ENCODE peak calls at places on chromosomes 4 and X, in seven cellular contexts. D, P, J, G, R, A and U are unnamed samples.

GRCh38 chr4:66602622-66603021 is 932.3 kb upstream of the EPHA5 start:
- DNase-seq in D (no peak), P (no peak), J (no peak), G (no peak), R (no peak), A (no peak), U (no peak)

GRCh38 chr4:149279790-149280189 is 535.9 kb downstream of the IQCM start:
- DNase-seq in D (no peak), P (no peak), J (no peak), G (no peak), R (peak), A (no peak), U (no peak)

GRCh38 chr4:138392751-138393308 is 150.7 kb upstream of the SLC7A11 start:
- DNase-seq in D (no peak), P (no peak), J (no peak), G (no peak), R (no peak), A (no peak), U (no peak)

GRCh38 chrX:150856101-150856500 is 42.4 kb downstream of the CD99L2 start:
- DNase-seq in D (no peak), P (no peak), J (no peak), G (no peak), R (peak), A (no peak), U (no peak)

GRCh38 chr4:3685081-3685645 is 81.0 kb upstream of the ADRA2C start:
- DNase-seq in D (no peak), P (no peak), J (no peak), G (no peak), R (no peak), A (no peak), U (no peak)

GRCh38 chr4:47704693-47705325 is 133.1 kb downstream of the CORIN start:
- DNase-seq in D (peak), P (no peak), J (peak), G (no peak), R (peak), A (no peak), U (no peak)

GRCh38 chr4:158964114-158964727 is 138.7 kb upstream of the RAPGEF2 start:
- DNase-seq in D (no peak), P (no peak), J (no peak), G (no peak), R (no peak), A (no peak), U (no peak)

GRCh38 chr4:54090804-54091623 is 8.9 kb upstream of the GSX2 start:
- DNase-seq in D (peak), P (no peak), J (no peak), G (no peak), R (peak), A (no peak), U (peak)

GRCh38 chrX:69050051-69050785 is 115.0 kb downstream of the PJA1 start:
- DNase-seq in D (no peak), P (no peak), J (peak), G (no peak), R (no peak), A (no peak), U (no peak)

GRCh38 chrX:69046996-69047490 is 118.2 kb downstream of the PJA1 start:
- DNase-seq in D (no peak), P (no peak), J (no peak), G (no peak), R (no peak), A (no peak), U (no peak)

GRCh38 chrX:69055193-69055592 is 110.1 kb downstream of the PJA1 start:
- DNase-seq in D (no peak), P (no peak), J (no peak), G (no peak), R (no peak), A (no peak), U (no peak)

GRCh38 chrX:69051901-69052300 is 113.4 kb downstream of the PJA1 start:
- DNase-seq in D (no peak), P (no peak), J (peak), G (no peak), R (no peak), A (no peak), U (no peak)
- H3K27ac ChIP-seq in D (no peak), P (no peak), J (no peak), G (no peak), R (no peak), A (no peak), U (no peak)

DNA sequence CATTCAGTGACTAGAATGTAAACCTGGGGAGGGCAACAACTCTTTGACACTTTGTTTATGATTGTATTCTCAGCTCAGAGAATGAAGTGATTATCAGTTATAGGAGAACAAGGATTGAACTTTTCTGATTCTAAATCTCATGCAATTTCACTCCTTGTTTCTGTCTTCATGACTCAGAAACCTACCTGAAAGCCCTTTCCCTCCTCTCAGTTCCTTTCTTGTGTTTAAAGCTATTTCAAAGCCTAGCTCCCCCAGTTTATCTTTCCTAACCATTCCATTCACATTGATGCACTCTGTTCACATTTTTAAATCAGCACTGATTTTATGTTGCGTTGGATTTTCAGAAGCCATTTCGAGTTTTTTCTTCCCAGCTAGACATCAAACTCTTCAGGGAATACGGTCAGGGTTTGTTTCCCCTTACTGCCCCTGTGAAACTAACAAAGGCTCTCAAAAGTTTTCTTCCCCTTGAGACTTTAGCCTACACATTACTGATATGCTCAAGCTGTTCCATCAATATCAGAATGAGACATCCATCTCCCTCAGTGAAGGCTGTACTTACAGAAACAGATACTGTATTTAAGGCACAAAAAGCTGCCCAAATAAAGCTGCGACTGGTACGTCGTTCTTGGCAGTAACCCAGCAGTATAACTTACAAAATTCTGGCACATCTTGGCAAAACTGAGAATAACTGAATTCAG is 31.1 kb downstream of the SRPX start:
- DNase-seq in D (no peak), P (no peak), J (no peak), G (no peak), R (no peak), A (no peak), U (no peak)
- H3K27ac ChIP-seq in D (no peak), P (no peak), J (no peak), G (no peak), R (no peak), A (no peak), U (no peak)

GRCh38 chr4:165199722-165200121 is 7.6 kb upstream of the KLHL2 start:
- DNase-seq in D (no peak), P (no peak), J (no peak), G (no peak), R (no peak), A (no peak), U (no peak)
- H3K27ac ChIP-seq in D (no peak), P (no peak), J (no peak), G (no peak), R (no peak), A (no peak), U (no peak)

GRCh38 chr4:101669832-101670188 is 120.7 kb upstream of the BANK1 start:
- DNase-seq in D (no peak), P (no peak), J (no peak), G (no peak), R (no peak), A (no peak), U (no peak)
- H3K27ac ChIP-seq in D (peak), P (no peak), J (no peak), G (peak), R (no peak), A (no peak), U (no peak)